ENCODE peak calls at places on chromosomes 13 and 19, in four cellular contexts. T, K, C and E are unnamed samples.

GRCh38 chr19:10412257-10412977 is 7.9 kb upstream of the PDE4A start:
- DNase-seq in T (peak), K (no peak), C (no peak), E (no peak)

GRCh38 chr19:51771369-51771768 is 10.4 kb downstream of the FPR2 start:
- DNase-seq in T (no peak), K (no peak), C (no peak), E (no peak)

GRCh38 chr13:28753208-28753892 is 34.6 kb upstream of the SLC46A3 start:
- DNase-seq in T (no peak), K (no peak), C (peak), E (peak)

GRCh38 chr19:49506575-49507105 is 5.8 kb upstream of the FCGRT start:
- DNase-seq in T (no peak), K (peak), C (peak), E (peak)

GRCh38 chr13:49810825-49811526 is 18.5 kb upstream of the KPNA3 start:
- DNase-seq in T (no peak), K (no peak), C (peak), E (no peak)

GRCh38 chr13:78491978-78492377 is 111.4 kb downstream of the POU4F1 start:
- DNase-seq in T (no peak), K (no peak), C (no peak), E (no peak)

GRCh38 chr19:5974721-5975387 is 3.1 kb downstream of the RANBP3 start:
- DNase-seq in T (peak), K (no peak), C (peak), E (no peak)

GRCh38 chr19:8550070-8550469 is 27.2 kb downstream of the MYO1F start:
- DNase-seq in T (no peak), K (no peak), C (no peak), E (no peak)

GRCh38 chr13:27896726-27897125 is 23.1 kb upstream of the PDX1 start:
- DNase-seq in T (no peak), K (no peak), C (no peak), E (no peak)

GRCh38 chr19:29311391-29311790 is 98.4 kb upstream of the UQCRFS1 start:
- DNase-seq in T (no peak), K (no peak), C (no peak), E (no peak)

GRCh38 chr19:9354651-9355050 is 8.2 kb upstream of the ZNF177 start:
- DNase-seq in T (no peak), K (no peak), C (no peak), E (no peak)

GRCh38 chr13:44810067-44810840 is 179.0 kb downstream of the NUFIP1 start:
- DNase-seq in T (no peak), K (no peak), C (no peak), E (no peak)

GRCh38 chr19:4583961-4584669 is 24.6 kb upstream of the SEMA6B start:
- DNase-seq in T (no peak), K (peak), C (peak), E (no peak)

GRCh38 chr13:66345988-66346387 is 884.1 kb downstream of the PCDH9 start:
- DNase-seq in T (no peak), K (no peak), C (no peak), E (no peak)
- TF ChIP-seq HDAC2 in T (no peak), K (no peak), C (no peak), E (no peak)

DNA sequence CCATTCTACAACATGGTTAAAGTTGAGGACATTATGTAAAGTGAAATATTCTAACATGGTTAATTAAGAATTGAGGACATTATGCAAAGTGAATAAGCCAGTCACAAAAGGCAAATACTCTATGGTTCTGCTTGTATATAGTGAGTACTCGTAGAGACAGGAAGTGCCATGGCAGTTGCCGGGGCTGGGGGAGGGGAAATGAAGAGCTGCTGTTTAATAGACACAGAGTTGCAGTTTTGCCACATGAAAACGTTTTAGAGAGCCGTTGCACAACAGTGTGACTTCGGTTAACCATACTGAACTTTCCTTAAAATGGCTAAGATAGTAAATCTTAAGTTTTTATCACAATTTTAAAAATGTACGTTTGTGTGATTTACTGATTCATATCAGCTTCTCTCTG is 176.9 kb downstream of the SHISA2 start:
- DNase-seq in T (no peak), K (no peak), C (no peak), E (no peak)
- TF ChIP-seq ZNF274 in T (no peak), K (no peak), C (no peak), E (no peak)

GRCh38 chr13:101576452-101576851 is 124.0 kb downstream of the ITGBL1 start:
- DNase-seq in T (no peak), K (no peak), C (peak), E (no peak)
- TF ChIP-seq HDAC2 in T (no peak), K (no peak), C (no peak), E (no peak)

GRCh38 chr19:42412661-42413076 is 14.5 kb downstream of the LIPE start:
- DNase-seq in T (no peak), K (no peak), C (no peak), E (no peak)
- TF ChIP-seq ZNF274 in T (no peak), K (no peak), C (no peak), E (no peak)